ENCODE peak calls at places on chromosome 12, in seven cellular contexts. K, H, V, Q, T, N and U are unnamed samples.

GRCh38 chr12:75714462-75715322 is 203.3 kb upstream of the KRR1 start:
- DNase-seq in K (no peak), H (no peak), V (no peak), Q (no peak), T (no peak), N (no peak), U (no peak)

GRCh38 chr12:9096563-9097176 is 19.0 kb downstream of the A2M start:
- DNase-seq in K (no peak), H (no peak), V (no peak), Q (no peak), T (no peak), N (no peak), U (no peak)

GRCh38 chr12:57430117-57430930 is 519 bp downstream of the R3HDM2 start:
- DNase-seq in K (no peak), H (peak; percentile 32), V (peak; percentile 50), Q (peak; percentile 76), T (peak; percentile 30), N (peak; percentile 38), U (peak; percentile 26)

GRCh38 chr12:78086553-78087362 is 256.1 kb downstream of the NAV3 start:
- DNase-seq in K (no peak), H (no peak), V (peak; percentile 19), Q (no peak), T (no peak), N (peak; percentile 41), U (no peak)

GRCh38 chr12:63922446-63922845 is 77.9 kb downstream of the SRGAP1 start:
- DNase-seq in K (no peak), H (no peak), V (peak; percentile 25), Q (no peak), T (peak; percentile 80), N (peak; percentile 85), U (no peak)

GRCh38 chr12:111570090-111570961 is 28.8 kb downstream of the ATXN2 start:
- DNase-seq in K (peak; percentile 78), H (no peak), V (peak; percentile 79), Q (no peak), T (peak; percentile 85), N (peak; percentile 80), U (peak; percentile 77)

GRCh38 chr12:33044447-33044846 is 147.9 kb upstream of the PKP2 start:
- DNase-seq in K (no peak), H (no peak), V (no peak), Q (no peak), T (no peak), N (no peak), U (no peak)

GRCh38 chr12:32561931-32562341 is 117.2 kb upstream of the DNM1L start:
- DNase-seq in K (peak; percentile 47), H (no peak), V (peak; percentile 26), Q (no peak), T (no peak), N (no peak), U (peak; percentile 58)

GRCh38 chr12:82554529-82554928 is 132.2 kb upstream of the TMTC2 start:
- DNase-seq in K (no peak), H (no peak), V (peak; percentile 17), Q (no peak), T (peak; percentile 2), N (peak; percentile 1), U (no peak)

GRCh38 chr12:42468341-42468821 is 121.2 kb downstream of the PRICKLE1 start:
- DNase-seq in K (no peak), H (no peak), V (peak; percentile 61), Q (no peak), T (peak; percentile 11), N (peak; percentile 83), U (no peak)

GRCh38 chr12:95396849-95397498 is 77.0 kb upstream of the METAP2 start:
- DNase-seq in K (peak; percentile 62), H (no peak), V (peak; percentile 19), Q (no peak), T (peak; percentile 35), N (peak; percentile 67), U (peak; percentile 90)

GRCh38 chr12:15534322-15534721 is 212.0 kb downstream of the PTPRO start:
- DNase-seq in K (no peak), H (no peak), V (peak; percentile 41), Q (no peak), T (peak; percentile 23), N (peak; percentile 61), U (peak; percentile 37)

GRCh38 chr12:52494518-52494917 is 1.5 kb upstream of the KRT6A start:
- DNase-seq in K (no peak), H (peak; percentile 92), V (no peak), Q (no peak), T (peak; percentile 94), N (peak; percentile 78), U (peak; percentile 88)

GRCh38 chr12:68175566-68176033 is 16.1 kb upstream of the IFNG start:
- DNase-seq in K (no peak), H (no peak), V (no peak), Q (peak; percentile 20), T (no peak), N (no peak), U (no peak)

GRCh38 chr12:11827096-11827841 is 177.8 kb downstream of the ETV6 start:
- DNase-seq in K (peak; percentile 33), H (no peak), V (no peak), Q (no peak), T (peak; percentile 33), N (peak; percentile 54), U (peak; percentile 34)

GRCh38 chr12:94725375-94726168 is 75.2 kb upstream of the TMCC3 start:
- DNase-seq in K (peak; percentile 34), H (no peak), V (peak; percentile 34), Q (no peak), T (peak; percentile 82), N (peak; percentile 83), U (peak; percentile 63)

GRCh38 chr12:124316257-124316656 is 21.4 kb downstream of the RFLNA start:
- DNase-seq in K (no peak), H (no peak), V (no peak), Q (no peak), T (no peak), N (no peak), U (no peak)

GRCh38 chr12:84756961-84757360 is 155.6 kb downstream of the SLC6A15 start:
- DNase-seq in K (peak; percentile 72), H (no peak), V (peak; percentile 51), Q (no peak), T (peak; percentile 51), N (peak; percentile 57), U (peak; percentile 65)

GRCh38 chr12:1006255-1006654 is 15.2 kb downstream of the ERC1 start:
- DNase-seq in K (no peak), H (no peak), V (no peak), Q (no peak), T (no peak), N (no peak), U (no peak)

GRCh38 chr12:109291531-109292341 is 17.3 kb downstream of the FOXN4 start:
- DNase-seq in K (peak; percentile 17), H (peak; percentile 43), V (peak; percentile 24), Q (no peak), T (peak; percentile 41), N (peak; percentile 12), U (peak; percentile 14)

GRCh38 chr12:1509703-1510395 is 84.5 kb downstream of the FBXL14 start:
- DNase-seq in K (no peak), H (no peak), V (no peak), Q (no peak), T (no peak), N (no peak), U (no peak)

GRCh38 chr12:1935700-1936378 is 17.4 kb upstream of the CACNA2D4 start:
- DNase-seq in K (no peak), H (no peak), V (no peak), Q (no peak), T (no peak), N (no peak), U (no peak)

GRCh38 chr12:131287015-131287937 is 333.6 kb downstream of the ADGRD1 start:
- DNase-seq in K (no peak), H (no peak), V (no peak), Q (no peak), T (no peak), N (no peak), U (no peak)

GRCh38 chr12:80936642-80937390 is 918 bp downstream of the LIN7A start:
- DNase-seq in K (peak; percentile 51), H (peak; percentile 28), V (peak; percentile 63), Q (no peak), T (peak; percentile 51), N (peak; percentile 28), U (peak; percentile 35)
- TF ChIP-seq CTCF in K (no peak), H (no peak), V (no peak), Q (no peak), T (no peak), N (no peak), U (no peak)

DNA sequence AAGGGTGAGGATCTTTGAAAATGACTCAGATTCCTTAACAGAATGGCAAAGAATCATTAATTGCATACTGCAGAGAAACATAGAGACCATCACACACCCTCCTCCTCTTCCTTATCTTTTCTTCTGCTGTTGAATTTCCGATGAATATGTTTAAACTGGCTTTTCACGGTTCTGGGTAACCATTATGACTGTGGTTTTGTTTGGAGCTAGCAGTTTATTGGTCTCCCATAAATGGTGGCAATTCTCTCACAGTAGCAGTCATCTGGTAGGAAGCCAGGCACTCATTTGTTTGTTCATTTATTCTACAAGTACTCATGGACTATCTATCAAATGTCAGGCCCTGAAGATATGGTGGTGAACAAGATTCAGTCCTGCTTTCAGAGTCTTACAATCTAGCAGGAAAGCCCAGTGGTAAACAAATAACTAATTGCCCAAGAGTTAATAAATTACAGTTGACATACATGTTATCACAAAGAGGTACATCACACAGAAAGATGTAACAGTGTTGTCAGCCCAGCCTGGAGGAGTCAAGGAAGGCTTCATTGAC is 70.1 kb downstream of the LLPH start:
- DNase-seq in K (no peak), H (no peak), V (no peak), Q (no peak), T (no peak), N (no peak), U (no peak)
- TF ChIP-seq CTCF in K (no peak), H (no peak), V (no peak), Q (no peak), T (no peak), N (no peak), U (no peak)

GRCh38 chr12:115632323-115632722 is 645.2 kb downstream of the MED13L start:
- DNase-seq in K (no peak), H (no peak), V (peak; percentile 15), Q (no peak), T (peak; percentile 29), N (peak; percentile 41), U (peak; percentile 52)
- TF ChIP-seq CTCF in K (peak; percentile 3), H (no peak), V (peak; percentile 17), Q (no peak), T (peak; percentile 18), N (peak; percentile 37), U (peak; percentile 26)

DNA sequence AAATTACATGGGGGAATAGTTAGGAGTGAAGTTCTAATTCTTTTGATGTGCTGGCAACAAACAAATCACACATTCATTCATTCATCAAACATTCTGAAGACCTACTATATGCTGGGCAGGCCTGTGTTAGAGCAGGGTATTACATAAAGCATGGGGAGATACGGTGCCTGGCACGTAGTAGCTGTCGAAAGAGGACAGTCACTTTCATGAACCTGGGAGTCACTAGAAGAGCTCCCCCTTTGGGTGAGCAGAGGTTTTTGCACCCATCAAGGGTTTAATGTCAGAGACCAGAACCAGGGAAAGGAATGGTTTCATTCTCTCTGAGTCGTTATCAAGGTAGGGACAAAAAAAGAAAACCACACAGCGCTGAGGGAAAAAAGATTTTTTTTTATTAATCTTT is 10.0 kb downstream of the LHX5 start:
- DNase-seq in K (no peak), H (no peak), V (no peak), Q (no peak), T (peak; percentile 36), N (peak; percentile 26), U (peak; percentile 23)
- TF ChIP-seq CTCF in K (peak; percentile 46), H (no peak), V (peak; percentile 67), Q (no peak), T (peak; percentile 66), N (peak; percentile 68), U (peak; percentile 60)